ENCODE peak calls at places on chromosomes 2 and 18, in four cellular contexts. W is substantia nigra, H is right cardiac atrium, L is K562. V is an unnamed sample.

GRCh38 chr2:167275066-167275465 is 386.8 kb downstream of the XIRP2 start:
- DNase-seq in W (no peak), H (no peak), L (no peak), V (no peak)

GRCh38 chr2:211881449-211881848 is 657.2 kb downstream of the ERBB4 start:
- DNase-seq in W (no peak), H (no peak), L (no peak), V (no peak)

GRCh38 chr2:42012651-42013050 is 35.2 kb upstream of the PKDCC start:
- DNase-seq in W (no peak), H (no peak), L (no peak), V (no peak)

GRCh38 chr2:231256494-231256893 is 58.1 kb downstream of the ARMC9 start:
- DNase-seq in W (no peak), H (no peak), L (no peak), V (no peak)

GRCh38 chr18:78642561-78643398 is 336.8 kb upstream of the SALL3 start:
- DNase-seq in W (no peak), H (no peak), L (no peak), V (no peak)

GRCh38 chr2:232352511-232353091 is 25.9 kb upstream of the ALPP start:
- DNase-seq in W (no peak), H (no peak), L (no peak), V (no peak)

GRCh38 chr18:70308555-70309294 is 19.9 kb downstream of the SOCS6 start:
- DNase-seq in W (no peak), H (no peak), L (no peak), V (no peak)

GRCh38 chr18:44668280-44668975 is 12.3 kb upstream of the SETBP1 start:
- DNase-seq in W (no peak), H (peak; percentile 28), L (no peak), V (no peak)

GRCh38 chr2:86082768-86083167 is 22.9 kb downstream of the POLR1A start:
- DNase-seq in W (no peak), H (no peak), L (no peak), V (no peak)

GRCh38 chr2:60806988-60807681 is 51.1 kb downstream of the PAPOLG start:
- DNase-seq in W (no peak), H (no peak), L (peak; percentile 70), V (no peak)

GRCh38 chr2:228767196-228767595 is 503.9 kb downstream of the PID1 start:
- DNase-seq in W (no peak), H (no peak), L (no peak), V (no peak)

GRCh38 chr2:50491541-50492114 is 540.3 kb downstream of the NRXN1 start:
- DNase-seq in W (peak; percentile 53), H (no peak), L (peak; percentile 14), V (peak; percentile 28)

GRCh38 chr2:241636983-241637232 is at the start of gene THAP4:
- DNase-seq in W (peak; percentile 83), H (peak; percentile 78), L (peak; percentile 81), V (no peak)

GRCh38 chr2:231679906-231680283 is 28.4 kb upstream of the PTMA start:
- DNase-seq in W (no peak), H (no peak), L (no peak), V (no peak)

GRCh38 chr2:1726558-1726957 is 17.8 kb downstream of the PXDN start:
- DNase-seq in W (no peak), H (no peak), L (no peak), V (no peak)

GRCh38 chr18:46169464-46169941 is 65.3 kb downstream of the HAUS1 start:
- DNase-seq in W (no peak), H (no peak), L (no peak), V (no peak)

GRCh38 chr18:70151554-70152130 is 53.8 kb downstream of the RTTN start:
- DNase-seq in W (no peak), H (no peak), L (no peak), V (no peak)

GRCh38 chr2:38747819-38748218 is 3.3 kb downstream of the SRSF7 start:
- DNase-seq in W (no peak), H (no peak), L (no peak), V (no peak)

GRCh38 chr2:20723543-20723942 is 56.6 kb downstream of the GDF7 start:
- DNase-seq in W (no peak), H (no peak), L (no peak), V (no peak)

GRCh38 chr2:68441179-68441993 is 25.7 kb downstream of the FBXO48 start:
- DNase-seq in W (peak; percentile 85), H (peak; percentile 86), L (peak; percentile 67), V (peak; percentile 88)

V was measured in NCI-H460.